ENCODE peak calls at places on chromosomes 13 and 19, in eight cellular contexts. M is astrocyte of the spinal cord, A is thoracic aorta, Q is AG10803, F is adrenal gland, I is endodermal cell, Z is GM12865, S is kidney epithelial cell. L is an unnamed sample.

GRCh38 chr13:65670014-65670625 is 1560.0 kb downstream of the PCDH9 start:
- DNase-seq in M (no peak), A (no peak), Q (no peak), F (no peak), I (no peak), Z (no peak), S (no peak), L (no peak)

GRCh38 chr19:6801397-6802086 is 29.0 kb downstream of the VAV1 start:
- DNase-seq in M (no peak), A (no peak), Q (no peak), F (peak), I (peak), Z (peak), S (no peak), L (peak)

GRCh38 chr19:10294368-10294697 is 4.6 kb downstream of the ICAM5 start:
- DNase-seq in M (no peak), A (no peak), Q (no peak), F (no peak), I (peak), Z (no peak), S (no peak), L (no peak)

GRCh38 chr19:41424335-41425173 is 2.6 kb downstream of the B3GNT8 start:
- DNase-seq in M (no peak), A (no peak), Q (no peak), F (no peak), I (no peak), Z (no peak), S (no peak), L (no peak)

GRCh38 chr13:102598061-102598460 is 1.3 kb downstream of the TPP2 start:
- DNase-seq in M (no peak), A (no peak), Q (no peak), F (no peak), I (no peak), Z (no peak), S (no peak), L (peak)

GRCh38 chr19:46372901-46373572 is 26.1 kb downstream of the PPP5C start:
- DNase-seq in M (peak), A (no peak), Q (peak), F (peak), I (peak), Z (no peak), S (no peak), L (peak)

GRCh38 chr19:39329948-39330347 is 5.9 kb downstream of the GMFG start:
- DNase-seq in M (no peak), A (no peak), Q (no peak), F (no peak), I (no peak), Z (no peak), S (no peak), L (no peak)

GRCh38 chr19:41995959-41996797 is 2.1 kb upstream of the ATP1A3 start:
- DNase-seq in M (no peak), A (no peak), Q (no peak), F (no peak), I (peak), Z (peak), S (no peak), L (no peak)

GRCh38 chr13:103006706-103007426 is 59.4 kb downstream of the SLC10A2 start:
- DNase-seq in M (no peak), A (no peak), Q (no peak), F (no peak), I (no peak), Z (peak), S (no peak), L (no peak)

GRCh38 chr13:91184244-91184926 is 163.1 kb upstream of the MIR17HG start:
- DNase-seq in M (no peak), A (no peak), Q (no peak), F (no peak), I (no peak), Z (no peak), S (no peak), L (no peak)

GRCh38 chr19:38707512-38708114 is 36.7 kb downstream of the CAPN12 start:
- DNase-seq in M (peak), A (no peak), Q (no peak), F (peak), I (no peak), Z (no peak), S (no peak), L (no peak)

GRCh38 chr13:39422845-39423565 is 180.0 kb downstream of the LHFPL6 start:
- DNase-seq in M (no peak), A (no peak), Q (peak), F (no peak), I (no peak), Z (no peak), S (no peak), L (peak)

GRCh38 chr19:53158119-53158656 is 665 bp downstream of the ZNF347 start:
- DNase-seq in M (peak), A (no peak), Q (peak), F (peak), I (peak), Z (peak), S (no peak), L (peak)

GRCh38 chr13:23811366-23812027 is 77.7 kb downstream of the MIPEP start:
- DNase-seq in M (no peak), A (no peak), Q (no peak), F (no peak), I (no peak), Z (peak), S (no peak), L (peak)

GRCh38 chr13:27954406-27954851 is 14.7 kb downstream of the CDX2 start:
- DNase-seq in M (no peak), A (no peak), Q (peak), F (peak), I (peak), Z (peak), S (no peak), L (peak)

GRCh38 chr13:43787998-43788397 is 1.2 kb upstream of the ENOX1 start:
- DNase-seq in M (peak), A (no peak), Q (peak), F (no peak), I (no peak), Z (peak), S (no peak), L (peak)

GRCh38 chr19:17947815-17948473 is 15.1 kb downstream of the CCDC124 start:
- DNase-seq in M (peak), A (peak), Q (peak), F (peak), I (peak), Z (peak), S (peak), L (peak)

GRCh38 chr13:86882835-86883234 is 788.3 kb upstream of the SLITRK5 start:
- DNase-seq in M (no peak), A (no peak), Q (no peak), F (no peak), I (no peak), Z (no peak), S (no peak), L (peak)

GRCh38 chr13:24274452-24274971 is 34.9 kb upstream of the C1QTNF9 start:
- DNase-seq in M (no peak), A (no peak), Q (no peak), F (peak), I (peak), Z (peak), S (no peak), L (peak)

GRCh38 chr19:12872255-12872654 is 9.0 kb downstream of the DNASE2 start:
- DNase-seq in M (no peak), A (no peak), Q (no peak), F (no peak), I (no peak), Z (peak), S (no peak), L (no peak)

GRCh38 chr13:96816874-96817273 is 177.4 kb downstream of the OXGR1 start:
- DNase-seq in M (no peak), A (no peak), Q (no peak), F (no peak), I (peak), Z (no peak), S (no peak), L (no peak)

GRCh38 chr13:37106642-37107041 is 1.2 kb upstream of the CSNK1A1L start:
- DNase-seq in M (no peak), A (no peak), Q (no peak), F (no peak), I (no peak), Z (no peak), S (no peak), L (no peak)

GRCh38 chr13:89687066-89687465 is 1660.4 kb upstream of the MIR17HG start:
- DNase-seq in M (no peak), A (no peak), Q (no peak), F (no peak), I (no peak), Z (no peak), S (no peak), L (no peak)

GRCh38 chr19:58154287-58154678 is 3.7 kb upstream of the ZNF329 start:
- DNase-seq in M (peak), A (no peak), Q (peak), F (peak), I (no peak), Z (no peak), S (no peak), L (peak)

GRCh38 chr13:96091164-96091931 is 1.4 kb downstream of the HS6ST3 start:
- DNase-seq in M (peak), A (no peak), Q (no peak), F (peak), I (peak), Z (peak), S (no peak), L (no peak)

GRCh38 chr19:2587001-2587719 is 111.2 kb downstream of the GADD45B start:
- DNase-seq in M (peak), A (no peak), Q (no peak), F (no peak), I (peak), Z (no peak), S (no peak), L (no peak)
- TF ChIP-seq CTCF in M (no peak), A (no peak), Q (no peak), F (no peak), I (no peak), Z (no peak), S (no peak), L (no peak)

GRCh38 chr13:98216711-98217110 is 39.6 kb upstream of the RNF113B start:
- DNase-seq in M (no peak), A (no peak), Q (no peak), F (no peak), I (no peak), Z (peak), S (no peak), L (no peak)

GRCh38 chr13:98216135-98216565 is 39.1 kb upstream of the RNF113B start:
- DNase-seq in M (peak), A (no peak), Q (peak), F (peak), I (no peak), Z (peak), S (peak), L (peak)

GRCh38 chr13:98219685-98220084 is 42.6 kb upstream of the RNF113B start:
- DNase-seq in M (no peak), A (no peak), Q (no peak), F (no peak), I (no peak), Z (no peak), S (no peak), L (no peak)

GRCh38 chr13:98215508-98215907 is 38.4 kb upstream of the RNF113B start:
- DNase-seq in M (no peak), A (no peak), Q (no peak), F (no peak), I (no peak), Z (no peak), S (no peak), L (no peak)

DNA sequence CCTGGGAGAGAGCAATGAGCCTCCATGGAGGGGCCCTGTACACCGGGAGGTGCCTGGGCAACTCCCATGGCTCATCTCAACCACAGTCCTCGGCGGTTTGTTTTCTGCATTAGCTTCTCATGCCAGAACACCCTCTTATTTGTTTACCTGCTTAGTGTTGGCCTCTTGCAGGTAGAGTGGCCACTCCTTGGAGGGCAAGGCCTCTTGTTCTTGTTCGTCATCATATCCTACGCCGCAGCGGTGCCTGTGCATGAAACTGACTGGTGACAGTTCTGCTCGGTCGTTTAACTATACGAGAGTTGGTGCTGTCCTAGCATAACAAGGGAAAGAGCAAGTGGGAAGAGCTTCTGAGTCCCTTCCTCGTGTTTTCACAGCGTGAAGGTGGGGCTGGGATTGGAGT is 40.5 kb upstream of the RNF113B start:
- DNase-seq in M (no peak), A (no peak), Q (no peak), F (no peak), I (no peak), Z (no peak), S (no peak), L (no peak)
- H3K4me3 ChIP-seq in M (no peak), A (no peak), Q (no peak), F (no peak), I (no peak), Z (no peak), S (no peak), L (no peak)

DNA sequence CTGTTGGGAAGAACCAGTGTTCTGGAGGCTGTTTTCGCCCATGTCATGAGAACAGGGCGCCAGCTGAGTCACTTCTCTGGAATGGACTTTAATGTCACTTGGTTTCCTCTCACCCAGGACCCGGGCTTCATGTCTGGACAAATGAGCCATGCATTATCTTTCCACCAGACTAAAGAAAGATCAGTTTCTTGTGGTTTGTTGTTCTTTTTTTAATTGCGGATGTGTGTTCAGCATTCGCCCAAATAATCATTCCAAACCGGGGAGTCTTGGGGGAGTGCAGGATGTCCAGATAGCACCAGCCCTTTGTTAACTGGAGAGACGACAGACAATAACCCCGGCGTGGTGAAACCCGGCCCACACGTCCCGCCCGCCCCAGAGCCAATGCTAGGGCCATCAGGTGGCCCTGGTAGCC is 102.5 kb downstream of the COL4A2 start:
- DNase-seq in M (peak), A (no peak), Q (no peak), F (peak), I (no peak), Z (no peak), S (no peak), L (peak)
- TF ChIP-seq CTCF in M (no peak), A (no peak), Q (no peak), F (no peak), I (no peak), Z (no peak), S (no peak), L (no peak)

DNA sequence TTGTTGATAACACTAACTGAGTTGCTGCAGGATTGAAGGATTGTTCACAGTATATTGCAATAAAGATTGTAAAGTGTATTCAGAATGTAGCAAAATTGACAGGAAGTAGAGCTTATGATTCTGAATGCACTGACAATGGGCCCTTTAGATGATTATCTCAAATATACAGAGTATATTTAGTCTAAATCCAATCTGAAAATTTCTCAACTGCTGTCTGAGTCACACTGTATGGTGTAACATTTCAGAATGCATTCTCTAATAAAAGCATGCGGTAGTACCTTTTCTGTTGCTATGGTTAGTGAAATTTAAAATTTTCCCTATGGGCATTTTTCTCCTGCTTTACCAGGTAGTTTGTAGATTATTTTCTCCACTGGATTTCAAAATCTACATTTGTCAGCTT is 365.2 kb downstream of the PCDH17 start:
- DNase-seq in M (peak), A (no peak), Q (no peak), F (no peak), I (no peak), Z (no peak), S (no peak), L (peak)
- H3K4me3 ChIP-seq in M (no peak), A (no peak), Q (no peak), F (no peak), I (no peak), Z (no peak), S (no peak), L (no peak)

GRCh38 chr19:35054626-35055025 is 13.1 kb downstream of the HPN start:
- DNase-seq in M (no peak), A (no peak), Q (no peak), F (no peak), I (no peak), Z (no peak), S (no peak), L (no peak)
- TF ChIP-seq CTCF in M (no peak), A (no peak), Q (no peak), F (no peak), I (no peak), Z (no peak), S (no peak), L (no peak)

DNA sequence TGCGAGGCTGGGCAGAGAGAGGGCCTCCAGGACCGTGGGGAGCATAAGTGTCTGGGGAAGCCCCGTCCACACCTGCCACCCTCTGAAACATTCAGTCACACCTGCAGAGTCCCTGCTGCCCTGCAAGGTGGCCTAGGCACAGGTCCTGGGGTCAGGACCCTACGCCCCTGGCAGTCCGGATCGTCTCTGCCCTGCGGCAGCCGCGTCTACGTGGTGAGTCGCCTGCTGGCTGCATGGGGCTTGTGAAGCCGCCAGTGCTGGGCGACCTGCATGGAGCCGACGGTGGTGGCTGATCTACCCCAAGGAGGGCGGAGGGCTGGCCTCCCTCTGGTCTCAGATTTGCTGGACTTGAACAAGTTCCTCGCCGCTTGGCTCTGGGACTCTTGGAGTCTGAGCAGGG is 13.0 kb downstream of the FZR1 start:
- DNase-seq in M (no peak), A (no peak), Q (no peak), F (no peak), I (no peak), Z (no peak), S (no peak), L (no peak)
- H3K4me3 ChIP-seq in M (no peak), A (no peak), Q (no peak), F (no peak), I (no peak), Z (no peak), S (no peak), L (no peak)

L was measured in epithelial cell of esophagus.